ENCODE peak calls at places on chromosomes 4 and X, in ten cellular contexts. C, S, T, N, L, V, G, F, O and E are unnamed samples.

GRCh38 chrX:150366951-150367545 is 3.9 kb downstream of the MAMLD1 start:
- DNase-seq in C (peak; percentile 55), S (no peak), T (peak; percentile 30), N (no peak), L (peak; percentile 77), V (no peak), G (no peak), F (no peak), O (no peak), E (no peak)

GRCh38 chrX:109264878-109265277 is 217.0 kb downstream of the GUCY2F start:
- DNase-seq in C (no peak), S (no peak), T (no peak), N (no peak), L (no peak), V (no peak), G (no peak), F (no peak), O (no peak), E (no peak)

GRCh38 chr4:110869862-110870577 is 247.1 kb upstream of the PITX2 start:
- DNase-seq in C (no peak), S (peak; percentile 24), T (no peak), N (no peak), L (peak; percentile 1), V (no peak), G (no peak), F (no peak), O (no peak), E (no peak)

GRCh38 chrX:132984058-132984650 is 25.7 kb upstream of the HS6ST2 start:
- DNase-seq in C (no peak), S (no peak), T (no peak), N (peak; percentile 35), L (no peak), V (no peak), G (no peak), F (no peak), O (no peak), E (no peak)

GRCh38 chr4:23654791-23655190 is 235.1 kb downstream of the PPARGC1A start:
- DNase-seq in C (no peak), S (no peak), T (no peak), N (no peak), L (no peak), V (no peak), G (no peak), F (no peak), O (no peak), E (no peak)

GRCh38 chrX:66914082-66914481 is 275.2 kb upstream of the EDA2R start:
- DNase-seq in C (no peak), S (no peak), T (no peak), N (peak; percentile 55), L (peak; percentile 3), V (no peak), G (no peak), F (peak; percentile 45), O (no peak), E (no peak)

GRCh38 chrX:134599173-134599914 is 58.9 kb downstream of the PLAC1 start:
- DNase-seq in C (no peak), S (no peak), T (no peak), N (no peak), L (no peak), V (no peak), G (no peak), F (no peak), O (no peak), E (no peak)

GRCh38 chrX:28398352-28398751 is 188.9 kb upstream of the IL1RAPL1 start:
- DNase-seq in C (no peak), S (peak; percentile 13), T (no peak), N (no peak), L (no peak), V (no peak), G (no peak), F (no peak), O (no peak), E (no peak)

GRCh38 chr4:65250916-65251315 is 419.4 kb downstream of the EPHA5 start:
- DNase-seq in C (no peak), S (no peak), T (no peak), N (no peak), L (no peak), V (no peak), G (no peak), F (no peak), O (no peak), E (no peak)

GRCh38 chr4:13484749-13485345 is 707 bp upstream of the RAB28 start:
- DNase-seq in C (peak; percentile 66), S (peak; percentile 16), T (no peak), N (no peak), L (peak; percentile 21), V (no peak), G (peak; percentile 49), F (no peak), O (no peak), E (no peak)

DNA sequence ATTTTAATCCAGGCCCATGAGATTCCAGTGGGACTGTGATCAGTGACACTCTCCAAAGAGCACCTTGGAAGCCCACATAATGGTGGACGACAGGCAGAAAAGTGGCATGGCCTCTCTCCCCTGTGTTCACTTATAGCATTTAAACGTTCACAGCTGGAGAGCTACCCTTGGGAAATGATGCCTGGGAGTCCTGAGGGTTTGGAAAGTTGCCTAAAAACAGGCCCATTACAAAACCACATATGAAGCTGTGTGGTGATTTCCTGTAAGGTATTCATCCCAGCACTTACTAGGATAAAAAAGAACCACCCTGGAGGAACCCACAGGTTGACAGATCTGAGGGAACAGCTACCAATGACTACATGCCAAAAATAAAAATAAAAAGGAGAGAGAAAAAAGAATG is 193.2 kb downstream of the RASL11B start:
- DNase-seq in C (no peak), S (no peak), T (no peak), N (peak; percentile 98), L (no peak), V (no peak), G (no peak), F (no peak), O (no peak), E (no peak)
- H3K27ac ChIP-seq in C (no peak overlapping the region), S (no peak overlapping the region), T (no peak overlapping the region), N (peak overlapping the region; percentile 53), L (no peak overlapping the region), V (no peak overlapping the region), G (no peak overlapping the region), F (no peak overlapping the region), O (no peak overlapping the region), E (no peak overlapping the region)

GRCh38 chrX:78307665-78308064 is 19.7 kb downstream of the CYSLTR1 start:
- DNase-seq in C (no peak), S (no peak), T (no peak), N (no peak), L (no peak), V (no peak), G (no peak), F (no peak), O (no peak), E (no peak)

GRCh38 chrX:78303086-78303485 is 24.3 kb downstream of the CYSLTR1 start:
- DNase-seq in C (no peak), S (no peak), T (no peak), N (no peak), L (no peak), V (no peak), G (no peak), F (no peak), O (no peak), E (no peak)
- H3K9me3 ChIP-seq in C (no peaks in the 10 kb centered on the region), S (no peaks in the 10 kb centered on the region), T (no peaks in the 10 kb centered on the region), N (no peaks in the 10 kb centered on the region), L (no peaks in the 10 kb centered on the region), V (peaks cover 49% of the 10 kb centered on the region), G (no peaks in the 10 kb centered on the region), F (peaks cover 4% of the 10 kb centered on the region), O (no peaks in the 10 kb centered on the region), E (no peaks in the 10 kb centered on the region)

DNA sequence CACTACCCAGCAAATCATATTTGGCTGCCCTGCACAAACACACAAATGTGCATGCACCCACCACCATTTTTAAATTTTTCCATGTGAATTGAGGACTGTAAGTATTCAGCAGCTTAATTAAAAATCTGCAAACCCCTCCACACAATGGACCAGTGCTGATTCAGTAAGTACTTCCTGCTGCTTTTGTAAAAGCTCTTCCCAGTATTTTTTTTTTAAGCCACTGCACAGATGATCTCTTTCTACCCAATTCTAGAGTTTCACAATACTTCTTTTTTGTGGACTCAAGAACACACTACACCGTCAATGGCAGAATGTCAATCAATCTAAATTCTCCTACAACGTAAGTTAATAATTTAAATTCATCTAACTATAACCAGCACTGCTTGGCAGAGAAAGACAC is 26.5 kb downstream of the SH3RF1 start:
- DNase-seq in C (no peak), S (no peak), T (no peak), N (no peak), L (no peak), V (no peak), G (no peak), F (no peak), O (no peak), E (no peak)
- H3K27ac ChIP-seq in C (no peak overlapping the region), S (no peak overlapping the region), T (no peak overlapping the region), N (no peak overlapping the region), L (peak overlapping the region; percentile 69), V (no peak overlapping the region), G (no peak overlapping the region), F (no peak overlapping the region), O (no peak overlapping the region), E (no peak overlapping the region)

GRCh38 chr4:138507527-138507926 is 265.4 kb upstream of the SLC7A11 start:
- DNase-seq in C (no peak), S (no peak), T (no peak), N (no peak), L (peak; percentile 3), V (no peak), G (no peak), F (no peak), O (no peak), E (no peak)
- H3K9me3 ChIP-seq in C (no peaks in the 10 kb centered on the region), S (no peaks in the 10 kb centered on the region), T (no peaks in the 10 kb centered on the region), N (no peaks in the 10 kb centered on the region), L (no peaks in the 10 kb centered on the region), V (peaks cover 19% of the 10 kb centered on the region), G (no peaks in the 10 kb centered on the region), F (no peaks in the 10 kb centered on the region), O (no peaks in the 10 kb centered on the region), E (no peaks in the 10 kb centered on the region)

GRCh38 chr4:6990661-6991060 is 52.5 kb upstream of the TADA2B start:
- DNase-seq in C (no peak), S (no peak), T (no peak), N (no peak), L (no peak), V (no peak), G (no peak), F (no peak), O (no peak), E (no peak)
- H3K27ac ChIP-seq in C (no peak overlapping the region), S (no peak overlapping the region), T (peak overlapping the region; percentile 88), N (no peak overlapping the region), L (no peak overlapping the region), V (no peak overlapping the region), G (no peak overlapping the region), F (no peak overlapping the region), O (no peak overlapping the region), E (no peak overlapping the region)